ENCODE peak calls at places on chromosomes 13 and 19, in five cellular contexts. One of them, this sample, is unnamed.

GRCh38 chr19:4717191-4717965 is 6.3 kb downstream of the DPP9 start:
- DNase-seq in Calu3: no peak
- DNase-seq in glutamatergic neuron: no peak
- DNase-seq in GM10248: no peak
- DNase-seq in fibroblast of pulmonary artery: peak
- DNase-seq in this sample: no peak

GRCh38 chr13:49897713-49898112 is 38.4 kb downstream of the SPRYD7 start:
- DNase-seq in Calu3: no peak
- DNase-seq in glutamatergic neuron: no peak
- DNase-seq in GM10248: no peak
- DNase-seq in fibroblast of pulmonary artery: no peak
- DNase-seq in this sample: no peak

GRCh38 chr19:40249781-40250180 is 23.3 kb upstream of the CCNP start:
- DNase-seq in Calu3: no peak
- DNase-seq in glutamatergic neuron: no peak
- DNase-seq in GM10248: no peak
- DNase-seq in fibroblast of pulmonary artery: no peak
- DNase-seq in this sample: no peak

GRCh38 chr13:51590966-51591627 is 6.8 kb downstream of the WDFY2 start:
- DNase-seq in Calu3: no peak
- DNase-seq in glutamatergic neuron: no peak
- DNase-seq in GM10248: no peak
- DNase-seq in fibroblast of pulmonary artery: peak
- DNase-seq in this sample: no peak

GRCh38 chr19:30395283-30395682 is 23.1 kb downstream of the ZNF536 start:
- DNase-seq in Calu3: no peak
- DNase-seq in glutamatergic neuron: no peak
- DNase-seq in GM10248: no peak
- DNase-seq in fibroblast of pulmonary artery: no peak
- DNase-seq in this sample: no peak

GRCh38 chr19:15196683-15197005 is 4.2 kb downstream of the NOTCH3 start:
- DNase-seq in Calu3: no peak
- DNase-seq in glutamatergic neuron: no peak
- DNase-seq in GM10248: no peak
- DNase-seq in fibroblast of pulmonary artery: no peak
- DNase-seq in this sample: no peak

GRCh38 chr13:99191900-99192399 is 8.7 kb upstream of the UBAC2 start:
- DNase-seq in Calu3: no peak
- DNase-seq in glutamatergic neuron: no peak
- DNase-seq in GM10248: no peak
- DNase-seq in fibroblast of pulmonary artery: no peak
- DNase-seq in this sample: no peak

GRCh38 chr13:99228737-99229691 is 28.4 kb downstream of the UBAC2 start:
- DNase-seq in Calu3: no peak
- DNase-seq in glutamatergic neuron: no peak
- DNase-seq in GM10248: peak
- DNase-seq in fibroblast of pulmonary artery: peak
- DNase-seq in this sample: peak

GRCh38 chr19:37920591-37921450 is 13.8 kb downstream of the SIPA1L3 start:
- DNase-seq in Calu3: no peak
- DNase-seq in glutamatergic neuron: no peak
- DNase-seq in GM10248: no peak
- DNase-seq in fibroblast of pulmonary artery: no peak
- DNase-seq in this sample: no peak

GRCh38 chr13:31045621-31046081 is 113.2 kb downstream of the TEX26 start:
- DNase-seq in Calu3: peak
- DNase-seq in glutamatergic neuron: no peak
- DNase-seq in GM10248: peak
- DNase-seq in fibroblast of pulmonary artery: peak
- DNase-seq in this sample: no peak

GRCh38 chr19:41997851-41998229 is 3.8 kb upstream of the ATP1A3 start:
- DNase-seq in Calu3: no peak
- DNase-seq in glutamatergic neuron: peak
- DNase-seq in GM10248: no peak
- DNase-seq in fibroblast of pulmonary artery: no peak
- DNase-seq in this sample: no peak

GRCh38 chr13:20412761-20413355 is 112.8 kb downstream of the CRYL1 start:
- DNase-seq in Calu3: no peak
- DNase-seq in glutamatergic neuron: no peak
- DNase-seq in GM10248: no peak
- DNase-seq in fibroblast of pulmonary artery: no peak
- DNase-seq in this sample: no peak

GRCh38 chr19:9986787-9987281 is 23.5 kb downstream of the COL5A3 start:
- DNase-seq in Calu3: no peak
- DNase-seq in glutamatergic neuron: no peak
- DNase-seq in GM10248: no peak
- DNase-seq in fibroblast of pulmonary artery: peak
- DNase-seq in this sample: no peak

GRCh38 chr19:38705197-38706019 is 38.9 kb downstream of the CAPN12 start:
- DNase-seq in Calu3: no peak
- DNase-seq in glutamatergic neuron: no peak
- DNase-seq in GM10248: no peak
- DNase-seq in fibroblast of pulmonary artery: no peak
- DNase-seq in this sample: no peak

GRCh38 chr19:15840833-15841232 is 25.4 kb upstream of the OR10H1 start:
- DNase-seq in Calu3: no peak
- DNase-seq in glutamatergic neuron: no peak
- DNase-seq in GM10248: no peak
- DNase-seq in fibroblast of pulmonary artery: no peak
- DNase-seq in this sample: no peak

GRCh38 chr13:88628882-88629281 is 957.7 kb downstream of the SLITRK5 start:
- DNase-seq in Calu3: no peak
- DNase-seq in glutamatergic neuron: no peak
- DNase-seq in GM10248: no peak
- DNase-seq in fibroblast of pulmonary artery: no peak
- DNase-seq in this sample: no peak

GRCh38 chr13:41034862-41035261 is 15.7 kb upstream of the ELF1 start:
- DNase-seq in Calu3: no peak
- DNase-seq in glutamatergic neuron: no peak
- DNase-seq in GM10248: no peak
- DNase-seq in fibroblast of pulmonary artery: peak
- DNase-seq in this sample: no peak

GRCh38 chr13:102141625-102142472 is 260.0 kb downstream of the FGF14 start:
- DNase-seq in Calu3: no peak
- DNase-seq in glutamatergic neuron: no peak
- DNase-seq in GM10248: peak
- DNase-seq in fibroblast of pulmonary artery: peak
- DNase-seq in this sample: peak

GRCh38 chr13:98798849-98799645 is 46.6 kb upstream of the SLC15A1 start:
- DNase-seq in Calu3: no peak
- DNase-seq in glutamatergic neuron: no peak
- DNase-seq in GM10248: no peak
- DNase-seq in fibroblast of pulmonary artery: peak
- DNase-seq in this sample: no peak

GRCh38 chr19:20051841-20052768 is 12.8 kb upstream of the ZNF682 start:
- DNase-seq in Calu3: peak
- DNase-seq in glutamatergic neuron: peak
- DNase-seq in GM10248: peak
- DNase-seq in fibroblast of pulmonary artery: peak
- DNase-seq in this sample: peak

GRCh38 chr13:110366733-110367132 is 59.6 kb downstream of the COL4A2 start:
- DNase-seq in Calu3: no peak
- DNase-seq in glutamatergic neuron: no peak
- DNase-seq in GM10248: no peak
- DNase-seq in fibroblast of pulmonary artery: no peak
- DNase-seq in this sample: no peak

GRCh38 chr19:54952591-54953344 is 5.4 kb upstream of the NLRP7 start:
- DNase-seq in Calu3: peak
- DNase-seq in glutamatergic neuron: no peak
- DNase-seq in GM10248: no peak
- DNase-seq in fibroblast of pulmonary artery: no peak
- DNase-seq in this sample: no peak

GRCh38 chr13:20525144-20525600 is 485 bp downstream of the CRYL1 start:
- DNase-seq in Calu3: peak
- DNase-seq in glutamatergic neuron: peak
- DNase-seq in GM10248: peak
- DNase-seq in fibroblast of pulmonary artery: peak
- DNase-seq in this sample: no peak

GRCh38 chr19:16153582-16154336 is 10.3 kb downstream of the HSH2D start:
- DNase-seq in Calu3: no peak
- DNase-seq in glutamatergic neuron: no peak
- DNase-seq in GM10248: no peak
- DNase-seq in fibroblast of pulmonary artery: no peak
- DNase-seq in this sample: no peak

GRCh38 chr13:45398862-45399261 is 19.3 kb downstream of the SLC25A30 start:
- DNase-seq in Calu3: no peak
- DNase-seq in glutamatergic neuron: no peak
- DNase-seq in GM10248: no peak
- DNase-seq in fibroblast of pulmonary artery: no peak
- DNase-seq in this sample: no peak

GRCh38 chr13:110421696-110422395 is 114.8 kb downstream of the COL4A2 start:
- DNase-seq in Calu3: no peak
- DNase-seq in glutamatergic neuron: no peak
- DNase-seq in GM10248: no peak
- DNase-seq in fibroblast of pulmonary artery: peak
- DNase-seq in this sample: peak

GRCh38 chr13:45121421-45121820 is 1.1 kb downstream of the GTF2F2 start:
- DNase-seq in Calu3: no peak
- DNase-seq in glutamatergic neuron: no peak
- DNase-seq in GM10248: no peak
- DNase-seq in fibroblast of pulmonary artery: peak
- DNase-seq in this sample: peak

GRCh38 chr13:78602561-78603239 is 652 bp downstream of the POU4F1 start:
- DNase-seq in Calu3: no peak
- DNase-seq in glutamatergic neuron: no peak
- DNase-seq in GM10248: no peak
- DNase-seq in fibroblast of pulmonary artery: no peak
- DNase-seq in this sample: peak

GRCh38 chr13:95485518-95486144 is 66.9 kb upstream of the CLDN10 start:
- DNase-seq in Calu3: no peak
- DNase-seq in glutamatergic neuron: no peak
- DNase-seq in GM10248: no peak
- DNase-seq in fibroblast of pulmonary artery: peak
- DNase-seq in this sample: no peak

GRCh38 chr19:16085115-16085514 is 8.8 kb downstream of the TPM4 start:
- DNase-seq in Calu3: no peak
- DNase-seq in glutamatergic neuron: no peak
- DNase-seq in GM10248: no peak
- DNase-seq in fibroblast of pulmonary artery: no peak
- DNase-seq in this sample: no peak

GRCh38 chr19:45098521-45099464 is 5.8 kb downstream of the PPP1R37 start:
- DNase-seq in Calu3: no peak
- DNase-seq in glutamatergic neuron: no peak
- DNase-seq in GM10248: no peak
- DNase-seq in fibroblast of pulmonary artery: peak
- DNase-seq in this sample: no peak

GRCh38 chr13:109136873-109137272 is 507.5 kb downstream of the MYO16 start:
- DNase-seq in Calu3: no peak
- DNase-seq in glutamatergic neuron: no peak
- DNase-seq in GM10248: no peak
- DNase-seq in fibroblast of pulmonary artery: no peak
- DNase-seq in this sample: no peak

GRCh38 chr13:109139346-109139745 is 509.9 kb downstream of the MYO16 start:
- DNase-seq in Calu3: no peak
- DNase-seq in glutamatergic neuron: no peak
- DNase-seq in GM10248: no peak
- DNase-seq in fibroblast of pulmonary artery: no peak
- DNase-seq in this sample: no peak

GRCh38 chr13:109130093-109130835 is 500.9 kb downstream of the MYO16 start:
- DNase-seq in Calu3: no peak
- DNase-seq in glutamatergic neuron: peak
- DNase-seq in GM10248: no peak
- DNase-seq in fibroblast of pulmonary artery: no peak
- DNase-seq in this sample: no peak

GRCh38 chr13:109131698-109132257 is 502.4 kb downstream of the MYO16 start:
- DNase-seq in Calu3: no peak
- DNase-seq in glutamatergic neuron: no peak
- DNase-seq in GM10248: peak
- DNase-seq in fibroblast of pulmonary artery: peak
- DNase-seq in this sample: peak

GRCh38 chr13:109135018-109135417 is 505.6 kb downstream of the MYO16 start:
- DNase-seq in Calu3: no peak
- DNase-seq in glutamatergic neuron: no peak
- DNase-seq in GM10248: no peak
- DNase-seq in fibroblast of pulmonary artery: no peak
- DNase-seq in this sample: no peak
- TF ChIP-seq CTCF in Calu3: no peak
- TF ChIP-seq CTCF in glutamatergic neuron: no peak
- TF ChIP-seq CTCF in GM10248: no peak
- TF ChIP-seq CTCF in fibroblast of pulmonary artery: no peak
- TF ChIP-seq CTCF in this sample: no peak

GRCh38 chr13:73939071-73939380 is 195.2 kb downstream of the KLF12 start:
- DNase-seq in Calu3: no peak
- DNase-seq in glutamatergic neuron: no peak
- DNase-seq in GM10248: no peak
- DNase-seq in fibroblast of pulmonary artery: no peak
- DNase-seq in this sample: no peak

GRCh38 chr13:73941752-73942151 is 192.5 kb downstream of the KLF12 start:
- DNase-seq in Calu3: no peak
- DNase-seq in glutamatergic neuron: no peak
- DNase-seq in GM10248: no peak
- DNase-seq in fibroblast of pulmonary artery: no peak
- DNase-seq in this sample: no peak

GRCh38 chr13:73938375-73939070 is 195.7 kb downstream of the KLF12 start:
- DNase-seq in Calu3: no peak
- DNase-seq in glutamatergic neuron: no peak
- DNase-seq in GM10248: no peak
- DNase-seq in fibroblast of pulmonary artery: peak
- DNase-seq in this sample: no peak

GRCh38 chr13:73939603-73940002 is 194.6 kb downstream of the KLF12 start:
- DNase-seq in Calu3: no peak
- DNase-seq in glutamatergic neuron: no peak
- DNase-seq in GM10248: no peak
- DNase-seq in fibroblast of pulmonary artery: no peak
- DNase-seq in this sample: no peak

GRCh38 chr13:73940098-73940497 is 194.1 kb downstream of the KLF12 start:
- DNase-seq in Calu3: no peak
- DNase-seq in glutamatergic neuron: no peak
- DNase-seq in GM10248: no peak
- DNase-seq in fibroblast of pulmonary artery: no peak
- DNase-seq in this sample: no peak
- TF ChIP-seq CTCF in Calu3: no peak
- TF ChIP-seq CTCF in glutamatergic neuron: no peak
- TF ChIP-seq CTCF in GM10248: no peak
- TF ChIP-seq CTCF in fibroblast of pulmonary artery: no peak
- TF ChIP-seq CTCF in this sample: no peak

DNA sequence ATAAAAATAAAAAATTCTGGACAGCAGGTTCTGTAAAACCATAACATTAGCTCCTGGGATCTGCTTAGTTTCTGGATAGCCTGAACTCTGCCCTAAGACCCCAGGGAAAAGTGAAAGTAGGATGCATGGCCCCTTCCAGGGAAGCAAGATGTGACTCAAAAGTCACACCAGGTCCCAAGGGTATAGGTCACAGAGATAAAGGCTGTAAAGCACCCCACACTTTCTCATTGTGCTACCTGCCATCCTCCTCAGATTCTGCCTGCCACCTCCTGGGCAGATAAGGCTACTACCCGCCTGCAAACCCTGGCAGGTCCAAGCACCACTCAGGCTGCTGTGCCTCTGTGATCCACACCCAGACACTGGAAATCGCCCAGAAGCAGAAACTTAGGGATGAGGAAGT is 20.6 kb downstream of the FFAR2 start:
- DNase-seq in Calu3: peak
- DNase-seq in glutamatergic neuron: no peak
- DNase-seq in GM10248: peak
- DNase-seq in fibroblast of pulmonary artery: peak
- DNase-seq in this sample: peak
- TF ChIP-seq CTCF in Calu3: peak
- TF ChIP-seq CTCF in glutamatergic neuron: peak
- TF ChIP-seq CTCF in GM10248: peak
- TF ChIP-seq CTCF in fibroblast of pulmonary artery: peak
- TF ChIP-seq CTCF in this sample: peak

GRCh38 chr19:17582613-17583012 is 27.2 kb downstream of the COLGALT1 start:
- DNase-seq in Calu3: no peak
- DNase-seq in glutamatergic neuron: no peak
- DNase-seq in GM10248: no peak
- DNase-seq in fibroblast of pulmonary artery: no peak
- DNase-seq in this sample: no peak
- TF ChIP-seq CTCF in Calu3: no peak
- TF ChIP-seq CTCF in glutamatergic neuron: no peak
- TF ChIP-seq CTCF in GM10248: no peak
- TF ChIP-seq CTCF in fibroblast of pulmonary artery: no peak
- TF ChIP-seq CTCF in this sample: no peak

This sample was measured in GM13977.